ENCODE peak calls at places on chromosome 17, in four cellular contexts. J is activated T-cell treated with anti-CD3 and anti-CD28 coated beads, Interleukin-2, amount 50 U/mL, for 72 hours; A is G401; C is IMR-90. O is an unnamed sample.

GRCh38 chr17:66221343-66221742 is 7.9 kb downstream of the APOH start:
- DNase-seq in J (no peak), C (no peak), A (no peak), O (no peak)

GRCh38 chr17:11598274-11599221 is at the start of gene DNAH9:
- DNase-seq in A (peak; percentile 51), J (peak; percentile 21), C (no peak), O (no peak)

GRCh38 chr17:82384730-82385429 is 13.3 kb downstream of the UTS2R start:
- DNase-seq in J (no peak), C (peak; percentile 41), A (peak; percentile 63), O (no peak)

GRCh38 chr17:34382586-34383224 is 19.7 kb upstream of the CCL1 start:
- DNase-seq in C (no peak), J (peak; percentile 81), A (no peak), O (no peak)

GRCh38 chr17:16214190-16215001 is 938 bp downstream of the NCOR1 start:
- DNase-seq in A (peak; percentile 44), J (no peak), C (peak; percentile 11), O (no peak)

GRCh38 chr17:42598905-42599304 is 10.3 kb downstream of the RETREG3 start:
- DNase-seq in A (peak; percentile 18), J (no peak), C (no peak), O (no peak)

GRCh38 chr17:43779145-43780125 is 658 bp upstream of the DUSP3 start:
- DNase-seq in A (no peak), C (peak; percentile 25), J (peak; percentile 38), O (no peak)

GRCh38 chr17:4980644-4981216 is 6.7 kb downstream of the CAMTA2 start:
- DNase-seq in J (peak; percentile 55), A (peak; percentile 56), C (peak; percentile 46), O (peak; percentile 54)

GRCh38 chr17:34178047-34178446 is 77.0 kb upstream of the CCL2 start:
- DNase-seq in J (no peak), A (no peak), C (peak; percentile 21), O (no peak)

GRCh38 chr17:79838541-79839274 is 532 bp downstream of the CBX4 start:
- DNase-seq in C (peak; percentile 52), A (peak; percentile 58), J (peak; percentile 64), O (no peak)

GRCh38 chr17:81967533-81968395 is 6.8 kb upstream of the NOTUM start:
- DNase-seq in J (peak; percentile 90), C (peak; percentile 32), A (peak; percentile 64), O (peak; percentile 93)

GRCh38 chr17:45976755-45977505 is 22.1 kb upstream of the STH start:
- DNase-seq in C (peak; percentile 22), A (no peak), J (no peak), O (no peak)

GRCh38 chr17:18228176-18228682 is 2.8 kb downstream of the LLGL1 start:
- DNase-seq in J (no peak), C (no peak), A (no peak), O (no peak)

GRCh38 chr17:1555618-1556471 is 6.7 kb downstream of the PITPNA start:
- DNase-seq in J (no peak), C (no peak), A (no peak), O (no peak)

GRCh38 chr17:17681187-17681743 is at the start of gene RAI1:
- DNase-seq in J (peak; percentile 72), A (peak; percentile 70), C (peak; percentile 79), O (peak; percentile 83)

GRCh38 chr17:77999413-78000173 is 41.1 kb downstream of the TNRC6C start:
- DNase-seq in C (peak; percentile 44), A (peak; percentile 59), J (no peak), O (no peak)

GRCh38 chr17:75064867-75065561 is 18.0 kb downstream of the KCTD2 start:
- DNase-seq in A (no peak), C (no peak), J (no peak), O (no peak)

GRCh38 chr17:8126306-8127066 is 2.6 kb upstream of the HES7 start:
- DNase-seq in A (peak; percentile 72), C (peak; percentile 52), J (peak; percentile 67), O (no peak)

GRCh38 chr17:78767806-78768205 is 14.3 kb downstream of the CYTH1 start:
- DNase-seq in J (no peak), C (peak; percentile 49), A (no peak), O (no peak)

GRCh38 chr17:16439867-16440351 is 24.5 kb downstream of the TRPV2 start:
- DNase-seq in A (no peak), C (no peak), J (no peak), O (no peak)

GRCh38 chr17:17024778-17025300 is 17.4 kb upstream of the MPRIP start:
- DNase-seq in A (no peak), C (no peak), J (no peak), O (no peak)

O was measured in GM19239.